ENCODE peak calls at places on chromosomes 2 and 18, in six cellular contexts. P is fibroblast of lung, E is K562, X is astrocyte, R is HepG2, U is GM23338. C is an unnamed sample.

GRCh38 chr2:66925128-66925527 is 472.0 kb upstream of the ETAA1 start:
- DNase-seq in P (peak; percentile 20), E (no peak), X (peak; percentile 66), R (no peak), U (no peak), C (peak; percentile 81)

GRCh38 chr2:50066858-50067257 is 912.5 kb upstream of the FSHR start:
- DNase-seq in P (no peak), E (no peak), X (no peak), R (no peak), U (no peak), C (no peak)

GRCh38 chr2:98577313-98577712 is 31.0 kb downstream of the COA5 start:
- DNase-seq in P (no peak), E (no peak), X (no peak), R (no peak), U (no peak), C (no peak)

GRCh38 chr2:240876475-240877251 is 8.0 kb downstream of the AGXT start:
- DNase-seq in P (no peak), E (no peak), X (no peak), R (peak; percentile 94), U (no peak), C (no peak)

GRCh38 chr2:54065411-54065810 is 50.0 kb upstream of the ACYP2 start:
- DNase-seq in P (peak; percentile 65), E (no peak), X (peak; percentile 96), R (no peak), U (no peak), C (no peak)

GRCh38 chr2:62201307-62201706 is 5.4 kb downstream of the B3GNT2 start:
- DNase-seq in P (peak; percentile 66), E (no peak), X (peak; percentile 33), R (no peak), U (no peak), C (no peak)

GRCh38 chr2:174748948-174749347 is 15.3 kb downstream of the CHRNA1 start:
- DNase-seq in P (peak; percentile 56), E (peak; percentile 85), X (peak; percentile 22), R (peak; percentile 59), U (peak; percentile 93), C (peak; percentile 87)

GRCh38 chr18:5759169-5759568 is 136.2 kb downstream of the TMEM200C start:
- DNase-seq in P (no peak), E (no peak), X (no peak), R (no peak), U (peak; percentile 39), C (no peak)

GRCh38 chr2:192030289-192030688 is 164.4 kb downstream of the TMEFF2 start:
- DNase-seq in P (no peak), E (no peak), X (no peak), R (no peak), U (peak; percentile 32), C (no peak)

GRCh38 chr2:118123561-118124232 is 35.4 kb downstream of the INSIG2 start:
- DNase-seq in P (peak; percentile 61), E (no peak), X (peak; percentile 89), R (peak; percentile 36), U (no peak), C (peak; percentile 92)

GRCh38 chr2:72573232-72573631 is 252.6 kb downstream of the EXOC6B start:
- DNase-seq in P (no peak), E (no peak), X (no peak), R (no peak), U (no peak), C (no peak)

GRCh38 chr2:9001778-9002177 is 1.7 kb downstream of the MBOAT2 start:
- DNase-seq in P (no peak), E (no peak), X (no peak), R (no peak), U (no peak), C (no peak)

GRCh38 chr2:142139384-142139783 is 8.6 kb upstream of the LRP1B start:
- DNase-seq in P (no peak), E (no peak), X (no peak), R (no peak), U (no peak), C (no peak)

GRCh38 chr2:48110497-48110896 is 204.2 kb upstream of the FBXO11 start:
- DNase-seq in P (no peak), E (no peak), X (no peak), R (no peak), U (no peak), C (no peak)

GRCh38 chr2:42086500-42086953 is 38.7 kb downstream of the PKDCC start:
- DNase-seq in P (peak; percentile 80), E (peak; percentile 44), X (no peak), R (peak; percentile 76), U (peak; percentile 85), C (peak; percentile 73)

GRCh38 chr18:10928971-10929373 is 220.4 kb downstream of the PIEZO2 start:
- DNase-seq in P (peak; percentile 91), E (no peak), X (peak; percentile 91), R (no peak), U (no peak), C (no peak)

GRCh38 chr2:185202928-185203327 is 535.7 kb upstream of the FSIP2 start:
- DNase-seq in P (no peak), E (no peak), X (no peak), R (no peak), U (no peak), C (no peak)

GRCh38 chr2:241617431-241618154 is 19.4 kb downstream of the THAP4 start:
- DNase-seq in P (no peak), E (no peak), X (no peak), R (no peak), U (peak; percentile 91), C (no peak)

GRCh38 chr18:2002178-2002577 is 569.1 kb downstream of the METTL4 start:
- DNase-seq in P (no peak), E (no peak), X (no peak), R (no peak), U (peak; percentile 19), C (no peak)

GRCh38 chr2:238886453-238887094 is 38.7 kb downstream of the TWIST2 start:
- DNase-seq in P (no peak), E (no peak), X (no peak), R (no peak), U (no peak), C (no peak)

GRCh38 chr2:231710751-231711676 is 2.7 kb downstream of the PTMA start:
- DNase-seq in P (peak; percentile 31), E (peak; percentile 24), X (no peak), R (no peak), U (no peak), C (peak; percentile 27)

GRCh38 chr2:189350515-189351209 is 90.6 kb upstream of the WDR75 start:
- DNase-seq in P (peak; percentile 97), E (no peak), X (peak; percentile 99), R (no peak), U (no peak), C (no peak)

GRCh38 chr18:48172226-48173006 is 236.8 kb downstream of the ZBTB7C start:
- DNase-seq in P (no peak), E (no peak), X (no peak), R (no peak), U (no peak), C (no peak)

GRCh38 chr2:121185571-121186074 is 99.4 kb downstream of the TFCP2L1 start:
- DNase-seq in P (no peak), E (no peak), X (peak; percentile 4), R (no peak), U (no peak), C (peak; percentile 69)

DNA sequence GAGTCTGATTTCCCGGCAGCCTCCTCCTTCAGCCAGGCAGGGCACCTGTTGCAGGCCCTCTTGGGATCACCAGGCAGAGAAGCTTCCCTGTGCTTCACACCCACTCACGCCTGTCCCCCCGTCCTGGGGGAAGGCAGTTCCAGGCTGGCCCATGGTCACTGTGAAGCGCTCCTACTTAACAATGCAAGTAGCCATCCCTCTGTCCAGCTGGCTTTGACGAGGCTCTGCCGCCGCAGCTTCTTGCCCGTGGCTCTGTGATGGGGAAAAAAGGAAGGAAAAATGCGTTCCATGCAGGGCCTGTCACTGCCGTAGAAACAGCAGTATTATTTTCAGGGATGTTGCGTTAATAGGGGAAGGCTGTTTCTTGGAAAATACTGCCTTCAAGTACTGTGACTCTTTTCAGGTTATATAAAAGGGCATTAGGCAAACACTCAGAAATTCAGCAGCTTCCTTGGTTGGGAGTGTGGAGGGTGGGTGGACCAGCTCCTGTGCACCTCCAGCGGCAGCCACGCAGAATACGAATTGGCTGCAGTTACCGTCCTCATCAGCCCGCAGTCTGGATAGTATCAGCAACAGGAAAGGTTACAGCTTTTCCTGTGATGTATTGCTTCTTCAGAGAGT is 232.3 kb downstream of the KLHL29 start:
- DNase-seq in P (peak; percentile 70), E (no peak), X (peak; percentile 43), R (no peak), U (no peak), C (no peak)
- TF ChIP-seq EZH2 in P (no peak), E (peak; percentile 49), X (no peak), R (no peak), U (no peak), C (no peak)

GRCh38 chr18:45825258-45825744 is at the start of gene SIGLEC15:
- DNase-seq in P (no peak), E (no peak), X (no peak), R (no peak), U (no peak), C (no peak)
- H2AFZ ChIP-seq in P (peak within 1 kb of the TSS; percentile 64), E (no peak within 1 kb of the TSS), X (peak within 1 kb of the TSS; percentile 65), R (no peak within 1 kb of the TSS), U (no peak within 1 kb of the TSS), C (no peak within 1 kb of the TSS)

GRCh38 chr2:106866636-106867035 is 19.3 kb downstream of the ST6GAL2 start:
- DNase-seq in P (no peak), E (no peak), X (no peak), R (no peak), U (no peak), C (no peak)

GRCh38 chr2:106867231-106867943 is 18.6 kb downstream of the ST6GAL2 start:
- DNase-seq in P (no peak), E (no peak), X (no peak), R (no peak), U (no peak), C (no peak)

GRCh38 chr2:106868199-106868598 is 17.8 kb downstream of the ST6GAL2 start:
- DNase-seq in P (no peak), E (peak; percentile 18), X (no peak), R (peak; percentile 18), U (peak; percentile 63), C (no peak)

GRCh38 chr2:106863387-106863786 is 22.6 kb downstream of the ST6GAL2 start:
- DNase-seq in P (no peak), E (no peak), X (no peak), R (no peak), U (peak; percentile 65), C (no peak)

GRCh38 chr2:106864051-106864450 is 21.9 kb downstream of the ST6GAL2 start:
- DNase-seq in P (no peak), E (no peak), X (no peak), R (no peak), U (no peak), C (no peak)
- H3K4me2 ChIP-seq in P (no peak overlapping the region), E (no peak overlapping the region), X (no peak overlapping the region), R (no peak overlapping the region), U (no peak overlapping the region), C (no peak overlapping the region)

GRCh38 chr2:27264253-27264752 is 1.5 kb upstream of the SLC30A3 start:
- DNase-seq in P (no peak), E (no peak), X (no peak), R (no peak), U (peak; percentile 77), C (no peak)

GRCh38 chr2:27262379-27263286 is at the start of gene SLC30A3:
- DNase-seq in P (peak; percentile 28), E (peak; percentile 99), X (no peak), R (no peak), U (peak; percentile 74), C (no peak)

GRCh38 chr2:27265536-27265870 is 2.7 kb upstream of the SLC30A3 start:
- DNase-seq in P (no peak), E (no peak), X (no peak), R (no peak), U (no peak), C (no peak)

GRCh38 chr2:27263287-27264252 is 723 bp upstream of the SLC30A3 start:
- DNase-seq in P (no peak), E (no peak), X (no peak), R (no peak), U (peak; percentile 58), C (no peak)

GRCh38 chr2:27264753-27265535 is 2.1 kb upstream of the SLC30A3 start:
- DNase-seq in P (peak; percentile 31), E (no peak), X (no peak), R (peak; percentile 73), U (peak; percentile 94), C (no peak)
- TF ChIP-seq EZH2 in P (no peak), E (no peak), X (no peak), R (peak; percentile 1), U (peak; percentile 75), C (no peak)